ENCODE peak calls at places on chromosomes 1 and 21, in eight cellular contexts. One of them, this sample, is unnamed.

GRCh38 chr1:110787328-110788071 is 85.4 kb upstream of the CD53 start:
- DNase-seq in uterus: no peak
- DNase-seq in BJ: no peak
- DNase-seq in IMR-90: no peak
- DNase-seq in body of pancreas: no peak
- DNase-seq in lower leg skin: no peak
- DNase-seq in psoas muscle: no peak
- DNase-seq in fibroblast of pulmonary artery: no peak
- DNase-seq in this sample: no peak

GRCh38 chr1:180232521-180233043 is 2.5 kb downstream of the LHX4 start:
- DNase-seq in BJ: no peak
- DNase-seq in fibroblast of pulmonary artery: no peak
- DNase-seq in uterus: no peak
- DNase-seq in body of pancreas: no peak
- DNase-seq in lower leg skin: no peak
- DNase-seq in IMR-90: no peak
- DNase-seq in psoas muscle: no peak
- DNase-seq in this sample: no peak

GRCh38 chr21:38327984-38328383 is 71.2 kb downstream of the KCNJ15 start:
- DNase-seq in fibroblast of pulmonary artery: no peak
- DNase-seq in body of pancreas: no peak
- DNase-seq in IMR-90: no peak
- DNase-seq in psoas muscle: no peak
- DNase-seq in BJ: no peak
- DNase-seq in uterus: no peak
- DNase-seq in lower leg skin: no peak
- DNase-seq in this sample: no peak

GRCh38 chr21:37603129-37603528 is 236.6 kb downstream of the DYRK1A start:
- DNase-seq in fibroblast of pulmonary artery: no peak
- DNase-seq in IMR-90: no peak
- DNase-seq in uterus: no peak
- DNase-seq in body of pancreas: no peak
- DNase-seq in lower leg skin: no peak
- DNase-seq in BJ: no peak
- DNase-seq in psoas muscle: no peak
- DNase-seq in this sample: no peak

GRCh38 chr1:42046772-42047552 is 106.2 kb upstream of the GUCA2B start:
- DNase-seq in BJ: no peak
- DNase-seq in IMR-90: no peak
- DNase-seq in uterus: no peak
- DNase-seq in fibroblast of pulmonary artery: peak; percentile 15
- DNase-seq in lower leg skin: no peak
- DNase-seq in psoas muscle: peak; percentile 53
- DNase-seq in body of pancreas: peak; percentile 83
- DNase-seq in this sample: no peak

GRCh38 chr1:32099426-32099825 is 8.4 kb upstream of the KPNA6 start:
- DNase-seq in IMR-90: no peak
- DNase-seq in psoas muscle: no peak
- DNase-seq in uterus: no peak
- DNase-seq in fibroblast of pulmonary artery: no peak
- DNase-seq in body of pancreas: no peak
- DNase-seq in lower leg skin: no peak
- DNase-seq in BJ: no peak
- DNase-seq in this sample: no peak

GRCh38 chr1:226201029-226201593 is 14.6 kb upstream of the ACBD3 start:
- DNase-seq in uterus: no peak
- DNase-seq in IMR-90: peak; percentile 9
- DNase-seq in body of pancreas: no peak
- DNase-seq in fibroblast of pulmonary artery: peak; percentile 43
- DNase-seq in lower leg skin: no peak
- DNase-seq in psoas muscle: no peak
- DNase-seq in BJ: no peak
- DNase-seq in this sample: no peak

GRCh38 chr1:60488857-60489256 is 415.3 kb upstream of the C1orf87 start:
- DNase-seq in fibroblast of pulmonary artery: peak; percentile 78
- DNase-seq in psoas muscle: no peak
- DNase-seq in BJ: no peak
- DNase-seq in uterus: peak; percentile 13
- DNase-seq in lower leg skin: no peak
- DNase-seq in IMR-90: no peak
- DNase-seq in body of pancreas: no peak
- DNase-seq in this sample: no peak

GRCh38 chr1:211378844-211379243 is 52.2 kb downstream of the TRAF5 start:
- DNase-seq in BJ: no peak
- DNase-seq in fibroblast of pulmonary artery: peak; percentile 20
- DNase-seq in body of pancreas: no peak
- DNase-seq in IMR-90: peak; percentile 80
- DNase-seq in uterus: no peak
- DNase-seq in psoas muscle: no peak
- DNase-seq in lower leg skin: no peak
- DNase-seq in this sample: no peak

GRCh38 chr1:95582746-95583145 is 348.7 kb downstream of the RWDD3 start:
- DNase-seq in uterus: no peak
- DNase-seq in BJ: no peak
- DNase-seq in IMR-90: no peak
- DNase-seq in body of pancreas: no peak
- DNase-seq in psoas muscle: no peak
- DNase-seq in fibroblast of pulmonary artery: no peak
- DNase-seq in lower leg skin: no peak
- DNase-seq in this sample: no peak

GRCh38 chr1:205319081-205320018 is 2.2 kb downstream of the NUAK2 start:
- DNase-seq in BJ: no peak
- DNase-seq in uterus: peak; percentile 27
- DNase-seq in lower leg skin: peak; percentile 89
- DNase-seq in psoas muscle: peak; percentile 58
- DNase-seq in fibroblast of pulmonary artery: peak; percentile 94
- DNase-seq in body of pancreas: peak; percentile 94
- DNase-seq in IMR-90: peak; percentile 78
- DNase-seq in this sample: peak; percentile 71

GRCh38 chr1:47710075-47711071 is 272.5 kb downstream of the FOXD2 start:
- DNase-seq in body of pancreas: peak; percentile 75
- DNase-seq in psoas muscle: peak; percentile 80
- DNase-seq in uterus: peak; percentile 43
- DNase-seq in fibroblast of pulmonary artery: peak; percentile 61
- DNase-seq in BJ: no peak
- DNase-seq in lower leg skin: peak; percentile 94
- DNase-seq in IMR-90: peak; percentile 37
- DNase-seq in this sample: no peak

GRCh38 chr1:245858683-245859509 is 648.2 kb downstream of the SMYD3 start:
- DNase-seq in lower leg skin: no peak
- DNase-seq in body of pancreas: no peak
- DNase-seq in IMR-90: peak; percentile 72
- DNase-seq in fibroblast of pulmonary artery: peak; percentile 53
- DNase-seq in uterus: no peak
- DNase-seq in psoas muscle: no peak
- DNase-seq in BJ: no peak
- DNase-seq in this sample: no peak

GRCh38 chr1:66003690-66004089 is 211.0 kb downstream of the PDE4B start:
- DNase-seq in lower leg skin: no peak
- DNase-seq in fibroblast of pulmonary artery: no peak
- DNase-seq in uterus: no peak
- DNase-seq in BJ: no peak
- DNase-seq in psoas muscle: no peak
- DNase-seq in body of pancreas: no peak
- DNase-seq in IMR-90: no peak
- DNase-seq in this sample: no peak

GRCh38 chr1:112172294-112172882 is 182.9 kb upstream of the KCND3 start:
- DNase-seq in psoas muscle: peak; percentile 17
- DNase-seq in uterus: peak; percentile 16
- DNase-seq in lower leg skin: no peak
- DNase-seq in fibroblast of pulmonary artery: peak; percentile 80
- DNase-seq in IMR-90: peak; percentile 34
- DNase-seq in body of pancreas: peak; percentile 51
- DNase-seq in BJ: no peak
- DNase-seq in this sample: peak; percentile 8

GRCh38 chr1:71296551-71296950 is 215.7 kb upstream of the ZRANB2 start:
- DNase-seq in IMR-90: no peak
- DNase-seq in BJ: peak; percentile 14
- DNase-seq in psoas muscle: no peak
- DNase-seq in body of pancreas: no peak
- DNase-seq in fibroblast of pulmonary artery: no peak
- DNase-seq in lower leg skin: no peak
- DNase-seq in uterus: no peak
- DNase-seq in this sample: no peak

GRCh38 chr21:41715649-41716321 is 51.1 kb downstream of the RIPK4 start:
- DNase-seq in uterus: no peak
- DNase-seq in body of pancreas: peak; percentile 71
- DNase-seq in fibroblast of pulmonary artery: no peak
- DNase-seq in lower leg skin: no peak
- DNase-seq in BJ: no peak
- DNase-seq in psoas muscle: no peak
- DNase-seq in IMR-90: no peak
- DNase-seq in this sample: peak; percentile 51

GRCh38 chr1:227885648-227886502 is 61.9 kb downstream of the WNT9A start:
- DNase-seq in psoas muscle: peak; percentile 79
- DNase-seq in lower leg skin: peak; percentile 92
- DNase-seq in fibroblast of pulmonary artery: peak; percentile 53
- DNase-seq in IMR-90: peak; percentile 29
- DNase-seq in BJ: no peak
- DNase-seq in uterus: peak; percentile 87
- DNase-seq in body of pancreas: peak; percentile 74
- DNase-seq in this sample: no peak

GRCh38 chr1:155177192-155177917 is 3.7 kb downstream of the TRIM46 start:
- DNase-seq in uterus: no peak
- DNase-seq in lower leg skin: peak; percentile 75
- DNase-seq in body of pancreas: peak; percentile 73
- DNase-seq in fibroblast of pulmonary artery: no peak
- DNase-seq in IMR-90: no peak
- DNase-seq in psoas muscle: no peak
- DNase-seq in BJ: no peak
- DNase-seq in this sample: no peak
- H3K4me3 ChIP-seq in uterus: no peak overlapping the region
- H3K4me3 ChIP-seq in lower leg skin: no peak overlapping the region
- H3K4me3 ChIP-seq in body of pancreas: no peak overlapping the region
- H3K4me3 ChIP-seq in fibroblast of pulmonary artery: no peak overlapping the region
- H3K4me3 ChIP-seq in IMR-90: no peak overlapping the region
- H3K4me3 ChIP-seq in psoas muscle: no peak overlapping the region
- H3K4me3 ChIP-seq in BJ: no peak overlapping the region
- H3K4me3 ChIP-seq in this sample: no peak overlapping the region

DNA sequence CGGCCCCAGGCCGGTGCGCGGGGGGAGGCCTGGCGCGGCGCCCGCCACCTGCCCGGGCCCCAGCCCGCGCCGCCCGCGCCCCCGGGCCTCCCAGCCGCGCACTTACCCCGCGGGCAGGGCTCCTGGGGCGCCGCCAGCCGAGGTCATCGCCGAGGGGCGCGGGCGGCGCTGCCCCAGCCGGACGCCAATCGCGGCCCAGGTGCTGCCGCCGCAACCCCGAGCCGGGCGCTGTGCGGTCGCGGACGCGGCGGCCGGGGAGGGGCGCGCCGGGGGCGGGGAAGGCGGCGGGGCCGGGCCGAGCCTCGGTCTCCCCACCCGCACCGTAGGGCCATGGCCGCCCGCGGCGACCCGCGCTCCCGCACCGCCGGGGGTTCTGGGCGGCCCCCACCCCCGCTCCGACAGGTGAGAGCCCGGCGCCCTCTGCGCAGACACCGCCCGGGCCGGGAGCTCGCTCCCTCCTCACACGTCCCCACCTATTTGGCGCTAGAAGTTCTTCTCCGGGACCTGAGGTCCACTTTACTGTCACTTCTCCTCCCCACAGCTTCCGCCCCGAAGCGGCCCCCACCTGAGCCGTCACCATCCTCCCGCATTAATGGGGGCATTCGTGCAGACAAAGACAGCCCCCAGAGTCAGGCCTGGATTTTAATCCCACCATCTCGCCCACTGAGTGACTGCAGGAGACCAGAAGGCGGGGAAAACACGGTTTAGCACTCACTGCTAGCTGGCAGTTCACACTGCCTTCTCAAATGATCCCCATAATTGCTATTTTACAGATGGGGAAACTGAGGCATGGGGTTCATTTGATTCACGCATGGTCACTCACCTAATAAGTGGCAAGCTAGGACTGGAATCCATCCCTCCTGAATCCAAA is at the start of gene TTC39A:
- DNase-seq in body of pancreas: peak; percentile 46
- DNase-seq in BJ: no peak
- DNase-seq in fibroblast of pulmonary artery: no peak
- DNase-seq in IMR-90: no peak
- DNase-seq in uterus: no peak
- DNase-seq in lower leg skin: no peak
- DNase-seq in psoas muscle: no peak
- DNase-seq in this sample: no peak
- H3K4me3 ChIP-seq in body of pancreas: no peak within 1 kb of the TSS
- H3K4me3 ChIP-seq in BJ: peak within 1 kb of the TSS; percentile 29
- H3K4me3 ChIP-seq in fibroblast of pulmonary artery: peak within 1 kb of the TSS; percentile 36
- H3K4me3 ChIP-seq in IMR-90: peak within 1 kb of the TSS; percentile 37
- H3K4me3 ChIP-seq in uterus: peak within 1 kb of the TSS; percentile 26
- H3K4me3 ChIP-seq in lower leg skin: no peak within 1 kb of the TSS
- H3K4me3 ChIP-seq in psoas muscle: peak within 1 kb of the TSS; percentile 70
- H3K4me3 ChIP-seq in this sample: peak within 1 kb of the TSS; percentile 55

GRCh38 chr1:11059166-11059989 is 440 bp downstream of the SRM start:
- DNase-seq in lower leg skin: no peak
- DNase-seq in IMR-90: no peak
- DNase-seq in body of pancreas: peak; percentile 28
- DNase-seq in BJ: no peak
- DNase-seq in psoas muscle: no peak
- DNase-seq in fibroblast of pulmonary artery: no peak
- DNase-seq in uterus: no peak
- DNase-seq in this sample: no peak
- H3K4me3 ChIP-seq in lower leg skin: peak overlapping the region; percentile 89
- H3K4me3 ChIP-seq in IMR-90: peak overlapping the region; percentile 93
- H3K4me3 ChIP-seq in body of pancreas: peak overlapping the region; percentile 99
- H3K4me3 ChIP-seq in BJ: peak overlapping the region; percentile 96
- H3K4me3 ChIP-seq in psoas muscle: peak overlapping the region; percentile 98
- H3K4me3 ChIP-seq in fibroblast of pulmonary artery: peak overlapping the region; percentile 79
- H3K4me3 ChIP-seq in uterus: peak overlapping the region; percentile 61
- H3K4me3 ChIP-seq in this sample: peak overlapping the region; percentile 81

DNA sequence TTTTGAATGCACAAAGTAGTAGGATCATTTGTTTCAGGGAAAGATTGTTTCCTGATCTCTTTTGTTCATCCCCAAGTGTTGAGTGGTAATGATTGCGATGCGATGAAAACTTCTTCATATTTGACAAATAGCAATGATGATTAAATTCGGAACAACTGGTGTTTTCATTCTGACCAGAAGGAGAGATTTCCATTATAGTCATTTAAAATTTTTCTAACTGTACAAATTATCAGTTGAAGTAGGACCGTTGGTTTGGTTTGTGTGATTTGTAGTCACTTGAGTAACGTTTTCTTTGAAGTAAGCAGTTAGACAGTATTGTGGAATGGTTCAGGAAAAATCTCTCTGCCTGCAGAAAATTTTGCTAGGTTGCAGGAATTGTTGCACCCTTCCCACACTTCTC is 5.9 kb downstream of the NFYC start:
- DNase-seq in lower leg skin: no peak
- DNase-seq in body of pancreas: no peak
- DNase-seq in BJ: no peak
- DNase-seq in fibroblast of pulmonary artery: no peak
- DNase-seq in IMR-90: no peak
- DNase-seq in uterus: no peak
- DNase-seq in psoas muscle: no peak
- DNase-seq in this sample: no peak
- H3K4me3 ChIP-seq in lower leg skin: no peak overlapping the region
- H3K4me3 ChIP-seq in body of pancreas: no peak overlapping the region
- H3K4me3 ChIP-seq in BJ: no peak overlapping the region
- H3K4me3 ChIP-seq in fibroblast of pulmonary artery: no peak overlapping the region
- H3K4me3 ChIP-seq in IMR-90: no peak overlapping the region
- H3K4me3 ChIP-seq in uterus: no peak overlapping the region
- H3K4me3 ChIP-seq in psoas muscle: no peak overlapping the region
- H3K4me3 ChIP-seq in this sample: no peak overlapping the region

This sample was measured in retinal pigment epithelial cell.